ENCODE peak calls at places on chromosome 14, in nine cellular contexts. R, F, Y, A, E, M, C, O and P are unnamed samples.

GRCh38 chr14:76977793-76978730 is 50.4 kb downstream of the IRF2BPL start:
- DNase-seq in M (peak; percentile 29), C (no peak), E (peak; percentile 72), A (no peak), R (peak; percentile 41), Y (peak; percentile 41), F (no peak), O (peak; percentile 92), P (no peak)

GRCh38 chr14:55111122-55111705 is 17.8 kb upstream of the LGALS3 start:
- DNase-seq in E (no peak), A (no peak), C (no peak), M (no peak), O (no peak), F (no peak), Y (no peak), R (no peak), P (no peak)

GRCh38 chr14:95482967-95483842 is 33.2 kb downstream of the SYNE3 start:
- DNase-seq in A (peak; percentile 67), O (peak; percentile 91), M (peak; percentile 74), E (peak; percentile 88), R (peak; percentile 67), F (no peak), Y (peak; percentile 74), C (peak; percentile 63), P (peak; percentile 83)

GRCh38 chr14:53999061-53999488 is 42.5 kb upstream of the BMP4 start:
- DNase-seq in F (no peak), E (peak; percentile 54), M (no peak), Y (no peak), R (no peak), C (no peak), O (peak; percentile 60), A (no peak), P (peak; percentile 66)

GRCh38 chr14:50363734-50364113 is 33.0 kb downstream of the CDKL1 start:
- DNase-seq in F (no peak), O (peak; percentile 43), E (no peak), M (peak; percentile 19), A (no peak), C (no peak), R (no peak), Y (no peak), P (no peak)

GRCh38 chr14:45057349-45057748 is 26.6 kb upstream of the PRPF39 start:
- DNase-seq in C (no peak), M (no peak), A (no peak), R (no peak), E (no peak), Y (no peak), O (no peak), F (no peak), P (no peak)

GRCh38 chr14:100666403-100666802 is 60.3 kb upstream of the DLK1 start:
- DNase-seq in R (no peak), O (no peak), C (no peak), A (no peak), M (no peak), E (no peak), Y (no peak), F (no peak), P (no peak)

GRCh38 chr14:100537701-100538565 is 49.3 kb downstream of the BEGAIN start:
- DNase-seq in E (no peak), O (no peak), M (peak; percentile 41), F (no peak), C (peak; percentile 1), R (no peak), Y (peak; percentile 15), A (no peak), P (no peak)

GRCh38 chr14:101119830-101120571 is 216.5 kb upstream of the RTL1 start:
- DNase-seq in A (no peak), E (no peak), O (peak; percentile 7), M (peak; percentile 22), F (no peak), Y (no peak), R (peak; percentile 22), C (no peak), P (no peak)

GRCh38 chr14:58167057-58167456 is 15.0 kb upstream of the ARMH4 start:
- DNase-seq in R (no peak), C (no peak), M (no peak), F (no peak), Y (no peak), A (no peak), O (no peak), E (no peak), P (no peak)

GRCh38 chr14:104219731-104220224 is 81.4 kb downstream of the KIF26A start:
- DNase-seq in O (no peak), C (no peak), Y (no peak), R (no peak), A (no peak), F (no peak), E (no peak), M (no peak), P (no peak)

GRCh38 chr14:26939756-26940155 is 341.9 kb upstream of the NOVA1 start:
- DNase-seq in A (no peak), E (no peak), C (no peak), O (no peak), R (no peak), M (no peak), Y (no peak), F (no peak), P (no peak)

GRCh38 chr14:69900603-69901002 is 21.4 kb downstream of the SMOC1 start:
- DNase-seq in M (no peak), A (no peak), E (no peak), O (no peak), Y (no peak), F (no peak), R (no peak), C (no peak), P (no peak)

GRCh38 chr14:64926398-64926995 is 12.2 kb downstream of the CHURC1 start:
- DNase-seq in R (no peak), E (no peak), M (no peak), C (no peak), A (no peak), O (no peak), F (no peak), Y (no peak), P (no peak)
- H3K36me3 ChIP-seq in R (peaks cover 75% of the 10 kb centered on the region), E (peaks cover 16% of the 10 kb centered on the region), M (no peaks in the 10 kb centered on the region), C (peaks cover 53% of the 10 kb centered on the region), A (peaks cover 50% of the 10 kb centered on the region), O (peaks cover 27% of the 10 kb centered on the region), F (peaks cover 28% of the 10 kb centered on the region), Y (no peaks in the 10 kb centered on the region), P (peaks cover 3% of the 10 kb centered on the region)

DNA sequence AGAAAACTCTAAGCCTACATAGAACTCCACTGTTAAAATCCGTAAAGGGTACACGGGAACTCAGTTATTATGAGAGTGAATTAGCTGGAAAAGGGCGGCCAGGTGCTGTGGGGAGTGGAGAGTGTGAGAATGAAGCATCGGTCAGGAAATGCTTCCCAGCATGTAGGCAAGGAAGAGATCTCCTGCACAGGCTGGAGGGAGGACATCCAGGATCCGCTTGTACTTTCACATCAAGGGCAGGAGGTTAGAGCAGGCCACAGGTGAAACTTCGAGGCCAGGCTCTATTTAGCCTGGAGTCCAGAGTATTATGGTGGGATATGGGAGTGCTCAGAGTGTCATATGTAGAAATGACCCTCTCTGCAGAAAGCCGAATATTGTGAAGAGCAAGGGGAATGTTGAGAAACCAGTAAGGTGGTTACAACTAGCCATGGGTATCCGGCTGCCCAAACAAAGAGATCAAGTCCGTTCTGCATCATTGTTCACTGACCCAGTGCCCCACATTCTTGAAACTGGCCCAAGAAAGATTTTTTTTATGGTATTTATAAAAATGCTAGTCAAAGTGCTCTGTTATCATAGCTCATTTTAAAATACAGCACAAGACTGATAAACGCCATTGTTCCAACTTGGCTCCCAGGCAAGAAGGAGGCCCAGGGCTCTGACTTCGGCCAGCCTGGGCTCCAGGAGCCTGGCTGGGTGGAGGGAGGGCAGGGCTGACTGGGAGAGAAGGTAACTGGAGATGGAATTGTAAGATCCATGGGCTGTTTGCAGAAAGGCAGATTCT is 79.4 kb upstream of the HIF1A start:
- DNase-seq in C (no peak), M (no peak), F (no peak), Y (no peak), O (peak; percentile 89), R (peak; percentile 60), A (peak; percentile 89), E (no peak), P (peak; percentile 51)
- H3K4me3 ChIP-seq in C (no peak overlapping the region), M (no peak overlapping the region), F (no peak overlapping the region), Y (no peak overlapping the region), O (no peak overlapping the region), R (no peak overlapping the region), A (no peak overlapping the region), E (no peak overlapping the region), P (no peak overlapping the region)

GRCh38 chr14:36256131-36256801 is 64.2 kb downstream of the MBIP start:
- DNase-seq in E (no peak), M (peak; percentile 58), C (peak; percentile 9), Y (no peak), R (peak; percentile 65), O (peak; percentile 29), A (no peak), F (no peak), P (no peak)

GRCh38 chr14:36258241-36258640 is 62.2 kb downstream of the MBIP start:
- DNase-seq in R (no peak), E (no peak), F (no peak), O (no peak), M (no peak), C (no peak), A (no peak), Y (no peak), P (no peak)

DNA sequence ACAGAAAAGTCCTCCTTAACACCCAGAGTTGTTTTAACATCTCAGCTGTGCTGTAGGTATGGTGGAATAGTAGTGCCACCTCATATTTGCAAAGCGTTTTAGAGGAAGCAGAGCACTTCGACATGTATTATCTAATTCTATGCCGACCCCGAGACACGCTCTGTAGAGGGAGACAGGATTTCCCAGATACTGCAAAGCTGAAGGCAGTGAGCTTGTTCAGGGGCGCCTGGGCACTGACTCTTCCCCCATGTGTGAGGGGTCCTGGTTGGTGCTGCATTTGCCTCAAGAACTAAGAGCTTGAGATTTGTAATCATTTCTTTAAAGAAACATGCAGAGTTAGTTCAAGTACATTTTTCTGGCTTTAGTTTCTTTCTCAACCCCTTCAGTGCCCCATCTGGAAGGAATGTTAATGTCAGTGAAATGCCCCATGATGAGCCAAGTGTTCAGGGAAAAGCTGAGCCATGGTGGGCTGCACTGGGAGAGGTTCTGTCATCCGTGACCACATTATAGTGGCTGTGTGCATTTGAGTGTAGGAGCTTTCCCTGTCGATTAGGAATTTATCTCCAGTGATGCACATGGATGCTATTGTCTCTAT is 66.3 kb downstream of the MBIP start:
- DNase-seq in A (no peak), C (no peak), R (no peak), M (no peak), Y (no peak), O (peak; percentile 4), E (peak; percentile 5), F (no peak), P (peak; percentile 31)
- TF ChIP-seq CTCF in A (peak; percentile 18), C (no peak), R (no peak), M (no peak), Y (no peak), O (peak; percentile 14), E (no peak), F (peak; percentile 2), P (peak; percentile 51)

GRCh38 chr14:38311655-38312054 is 55.8 kb upstream of the CLEC14A start:
- DNase-seq in M (no peak), R (no peak), F (no peak), C (no peak), O (peak; percentile 8), Y (no peak), A (no peak), E (no peak), P (no peak)

DNA sequence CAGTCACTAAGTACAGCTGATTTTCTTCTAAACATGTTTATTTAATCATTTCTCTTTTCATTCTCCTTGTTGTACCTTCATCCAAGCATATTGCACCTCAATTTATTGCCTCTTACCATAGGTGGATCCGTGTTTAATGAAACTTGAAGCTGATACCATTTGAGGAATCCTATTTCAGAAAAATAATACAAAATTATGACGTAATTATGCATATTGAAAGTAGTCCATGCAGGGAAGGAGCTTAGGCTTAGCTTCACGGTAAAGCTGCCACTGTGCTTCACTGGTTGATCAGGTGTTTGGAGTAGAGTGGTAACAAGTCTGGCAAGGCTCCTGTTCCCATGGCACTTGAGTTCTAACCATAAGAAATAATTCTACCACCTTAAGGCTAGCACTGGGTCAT is 61.0 kb upstream of the CLEC14A start:
- DNase-seq in R (no peak), O (no peak), E (no peak), M (no peak), F (no peak), A (no peak), C (no peak), Y (no peak), P (no peak)
- H3K36me3 ChIP-seq in R (no peaks in the 10 kb centered on the region), O (no peaks in the 10 kb centered on the region), E (no peaks in the 10 kb centered on the region), M (no peaks in the 10 kb centered on the region), F (no peaks in the 10 kb centered on the region), A (no peaks in the 10 kb centered on the region), C (no peaks in the 10 kb centered on the region), Y (no peaks in the 10 kb centered on the region), P (no peaks in the 10 kb centered on the region)